ENCODE peak calls at places on chromosomes 1 and 21, in eight cellular contexts. F, V, A, N, T, S, B and D are unnamed samples.

GRCh38 chr1:65674522-65674921 is 118.2 kb upstream of the PDE4B start:
- DNase-seq in F (no peak), V (no peak), A (no peak), N (peak), T (no peak), S (no peak), B (no peak), D (no peak)

GRCh38 chr1:18385239-18385790 is 95.4 kb upstream of the KLHDC7A start:
- DNase-seq in F (no peak), V (peak), A (no peak), N (peak), T (no peak), S (no peak), B (peak), D (no peak)

GRCh38 chr1:17744666-17745563 is 10.2 kb upstream of the ACTL8 start:
- DNase-seq in F (no peak), V (no peak), A (no peak), N (no peak), T (no peak), S (no peak), B (no peak), D (no peak)

GRCh38 chr1:109671067-109671466 is 3.2 kb downstream of the GSTM2 start:
- DNase-seq in F (no peak), V (no peak), A (no peak), N (no peak), T (no peak), S (no peak), B (no peak), D (no peak)

GRCh38 chr21:35219719-35220118 is 170.6 kb upstream of the RUNX1 start:
- DNase-seq in F (no peak), V (no peak), A (no peak), N (no peak), T (no peak), S (no peak), B (no peak), D (no peak)

GRCh38 chr1:18901952-18902522 is 318 bp downstream of the ALDH4A1 start:
- DNase-seq in F (no peak), V (no peak), A (peak), N (no peak), T (no peak), S (peak), B (peak), D (no peak)

GRCh38 chr1:41482906-41483895 is 1.3 kb downstream of the EDN2 start:
- DNase-seq in F (peak), V (no peak), A (no peak), N (no peak), T (no peak), S (no peak), B (peak), D (no peak)

GRCh38 chr1:93775224-93775623 is 93.6 kb upstream of the BCAR3 start:
- DNase-seq in F (peak), V (no peak), A (no peak), N (no peak), T (no peak), S (no peak), B (no peak), D (no peak)

GRCh38 chr1:202662081-202662480 is 48.2 kb downstream of the SYT2 start:
- DNase-seq in F (peak), V (no peak), A (no peak), N (no peak), T (no peak), S (no peak), B (no peak), D (no peak)